ENCODE peak calls at places on chromosomes 4 and X, in seven cellular contexts. One of them, this sample, is unnamed.
A peak's percentile ranks its signal among the peaks of the same experiment; 100 is the strongest.

GRCh38 chrX:79854469-79854868 is 160.1 kb upstream of the TBX22 start:
- DNase-seq in IMR-90: no peak
- DNase-seq in H1: no peak
- DNase-seq in mesenchymal stem cell: no peak
- DNase-seq in H9: no peak
- DNase-seq in mesendoderm: no peak
- DNase-seq in trophoblast cell: no peak
- DNase-seq in this sample: no peak

GRCh38 chr4:152719291-152719690 is 39.5 kb upstream of the TMEM154 start:
- DNase-seq in IMR-90: no peak
- DNase-seq in H1: no peak
- DNase-seq in mesenchymal stem cell: no peak
- DNase-seq in H9: no peak
- DNase-seq in mesendoderm: no peak
- DNase-seq in trophoblast cell: no peak
- DNase-seq in this sample: no peak

GRCh38 chr4:131526686-131527085 is 1622.4 kb upstream of the PCDH10 start:
- DNase-seq in IMR-90: no peak
- DNase-seq in H1: no peak
- DNase-seq in mesenchymal stem cell: no peak
- DNase-seq in H9: no peak
- DNase-seq in mesendoderm: no peak
- DNase-seq in trophoblast cell: no peak
- DNase-seq in this sample: no peak

GRCh38 chrX:56788229-56788628 is 59.2 kb downstream of the NBDY start:
- DNase-seq in IMR-90: peak; percentile 26
- DNase-seq in H1: no peak
- DNase-seq in mesenchymal stem cell: no peak
- DNase-seq in H9: no peak
- DNase-seq in mesendoderm: no peak
- DNase-seq in trophoblast cell: no peak
- DNase-seq in this sample: no peak

GRCh38 chr4:136864580-136865185 is 667.6 kb downstream of the PCDH18 start:
- DNase-seq in IMR-90: peak; percentile 81
- DNase-seq in H1: no peak
- DNase-seq in mesenchymal stem cell: peak; percentile 80
- DNase-seq in H9: no peak
- DNase-seq in mesendoderm: peak; percentile 77
- DNase-seq in trophoblast cell: peak; percentile 31
- DNase-seq in this sample: peak; percentile 67

GRCh38 chr4:721261-722171 is 15.9 kb downstream of the PCGF3 start:
- DNase-seq in IMR-90: no peak
- DNase-seq in H1: no peak
- DNase-seq in mesenchymal stem cell: no peak
- DNase-seq in H9: no peak
- DNase-seq in mesendoderm: no peak
- DNase-seq in trophoblast cell: no peak
- DNase-seq in this sample: no peak

GRCh38 chr4:7811536-7812190 is 128.0 kb downstream of the AFAP1 start:
- DNase-seq in IMR-90: peak; percentile 95
- DNase-seq in H1: no peak
- DNase-seq in mesenchymal stem cell: peak; percentile 87
- DNase-seq in H9: no peak
- DNase-seq in mesendoderm: no peak
- DNase-seq in trophoblast cell: peak; percentile 26
- DNase-seq in this sample: no peak

GRCh38 chr4:53476232-53477037 is 99.0 kb downstream of the FIP1L1 start:
- DNase-seq in IMR-90: peak; percentile 98
- DNase-seq in H1: no peak
- DNase-seq in mesenchymal stem cell: peak; percentile 94
- DNase-seq in H9: no peak
- DNase-seq in mesendoderm: peak; percentile 9
- DNase-seq in trophoblast cell: peak; percentile 57
- DNase-seq in this sample: no peak

GRCh38 chrX:110280954-110281353 is 36.9 kb downstream of the AMMECR1 start:
- DNase-seq in IMR-90: peak; percentile 58
- DNase-seq in H1: no peak
- DNase-seq in mesenchymal stem cell: no peak
- DNase-seq in H9: no peak
- DNase-seq in mesendoderm: no peak
- DNase-seq in trophoblast cell: no peak
- DNase-seq in this sample: no peak

GRCh38 chr4:123043013-123043412 is 120.6 kb upstream of the NUDT6 start:
- DNase-seq in IMR-90: no peak
- DNase-seq in H1: no peak
- DNase-seq in mesenchymal stem cell: peak; percentile 18
- DNase-seq in H9: no peak
- DNase-seq in mesendoderm: peak; percentile 11
- DNase-seq in trophoblast cell: no peak
- DNase-seq in this sample: no peak
- H3K4ac ChIP-seq in IMR-90: no peak overlapping the region
- H3K4ac ChIP-seq in H1: no peak overlapping the region
- H3K4ac ChIP-seq in mesenchymal stem cell: no peak overlapping the region
- H3K4ac ChIP-seq in H9: no peak overlapping the region
- H3K4ac ChIP-seq in mesendoderm: no peak overlapping the region
- H3K4ac ChIP-seq in trophoblast cell: no peak overlapping the region
- H3K4ac ChIP-seq in this sample: no peak overlapping the region

DNA sequence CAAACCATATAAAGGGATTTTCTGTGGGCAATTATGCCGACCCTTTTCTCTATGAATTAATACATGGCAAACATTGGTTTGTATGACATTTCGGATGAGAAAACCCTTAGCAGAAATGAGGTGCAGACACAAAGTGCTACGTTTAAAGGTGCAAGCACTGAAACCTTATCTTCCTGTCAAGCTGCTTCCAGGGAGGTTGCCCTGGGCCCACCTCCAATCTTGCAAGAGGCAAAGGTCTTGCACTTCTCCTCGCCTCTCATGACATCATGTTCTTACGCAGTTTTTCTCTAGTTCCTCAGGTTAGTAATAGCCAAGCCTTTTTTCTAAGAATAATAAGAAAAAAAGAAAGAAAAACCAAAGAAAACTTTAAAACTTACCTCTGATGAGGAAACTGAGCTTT is 220.1 kb downstream of the DHX15 start:
- DNase-seq in IMR-90: no peak
- DNase-seq in H1: no peak
- DNase-seq in mesenchymal stem cell: no peak
- DNase-seq in H9: no peak
- DNase-seq in mesendoderm: no peak
- DNase-seq in trophoblast cell: no peak
- DNase-seq in this sample: no peak
- H3K4ac ChIP-seq in IMR-90: no peak overlapping the region
- H3K4ac ChIP-seq in H1: no peak overlapping the region
- H3K4ac ChIP-seq in mesenchymal stem cell: no peak overlapping the region
- H3K4ac ChIP-seq in H9: no peak overlapping the region
- H3K4ac ChIP-seq in mesendoderm: no peak overlapping the region
- H3K4ac ChIP-seq in trophoblast cell: no peak overlapping the region
- H3K4ac ChIP-seq in this sample: no peak overlapping the region

GRCh38 chrX:128051526-128051925 is 677 bp downstream of the ACTRT1 start:
- DNase-seq in IMR-90: no peak
- DNase-seq in H1: no peak
- DNase-seq in mesenchymal stem cell: no peak
- DNase-seq in H9: no peak
- DNase-seq in mesendoderm: no peak
- DNase-seq in trophoblast cell: no peak
- DNase-seq in this sample: no peak
- H3K4ac ChIP-seq in IMR-90: no peak overlapping the region
- H3K4ac ChIP-seq in H1: no peak overlapping the region
- H3K4ac ChIP-seq in mesenchymal stem cell: no peak overlapping the region
- H3K4ac ChIP-seq in H9: no peak overlapping the region
- H3K4ac ChIP-seq in mesendoderm: no peak overlapping the region
- H3K4ac ChIP-seq in trophoblast cell: no peak overlapping the region
- H3K4ac ChIP-seq in this sample: no peak overlapping the region

DNA sequence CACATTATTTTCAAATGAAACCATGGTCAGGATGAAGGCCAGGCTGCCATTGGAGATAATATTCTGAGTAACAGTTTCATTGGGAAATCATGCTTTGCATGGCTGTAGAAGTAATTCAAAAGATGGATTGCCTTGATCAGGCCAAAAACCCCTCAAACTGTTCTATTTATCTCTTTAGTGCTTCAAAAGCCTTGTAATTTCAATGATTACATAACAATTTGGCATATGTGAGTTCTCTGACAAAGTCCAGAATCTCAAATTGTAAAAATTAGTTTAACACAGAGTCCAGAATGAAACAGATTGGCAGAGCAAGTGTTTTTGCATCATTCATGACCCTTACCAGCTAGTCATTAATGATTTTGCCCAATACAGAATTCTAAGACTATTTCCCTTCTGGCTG is 347.2 kb downstream of the SPRY1 start:
- DNase-seq in IMR-90: no peak
- DNase-seq in H1: no peak
- DNase-seq in mesenchymal stem cell: no peak
- DNase-seq in H9: no peak
- DNase-seq in mesendoderm: no peak
- DNase-seq in trophoblast cell: no peak
- DNase-seq in this sample: no peak
- H3K4ac ChIP-seq in IMR-90: no peak overlapping the region
- H3K4ac ChIP-seq in H1: no peak overlapping the region
- H3K4ac ChIP-seq in mesenchymal stem cell: no peak overlapping the region
- H3K4ac ChIP-seq in H9: no peak overlapping the region
- H3K4ac ChIP-seq in mesendoderm: no peak overlapping the region
- H3K4ac ChIP-seq in trophoblast cell: no peak overlapping the region
- H3K4ac ChIP-seq in this sample: no peak overlapping the region

DNA sequence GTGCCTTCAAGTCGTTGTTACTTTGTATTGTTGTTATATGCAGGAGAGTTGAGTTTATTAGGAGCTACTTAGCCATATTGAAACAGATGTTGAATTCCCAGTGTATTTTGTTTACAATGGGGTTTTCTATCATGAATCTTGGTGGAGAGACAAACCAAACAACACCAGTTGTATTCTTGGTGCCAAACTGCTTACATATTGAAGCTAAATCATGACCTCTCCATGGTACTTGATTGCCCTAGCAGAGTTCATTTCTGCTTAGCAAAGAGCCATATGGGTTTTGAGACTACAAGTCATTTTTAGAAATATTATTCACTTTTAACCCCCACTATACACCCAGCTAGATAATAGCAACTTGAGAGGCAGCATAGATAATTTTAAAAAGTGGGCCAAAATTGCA is 85.4 kb downstream of the ADGRG4 start:
- DNase-seq in IMR-90: no peak
- DNase-seq in H1: no peak
- DNase-seq in mesenchymal stem cell: no peak
- DNase-seq in H9: no peak
- DNase-seq in mesendoderm: no peak
- DNase-seq in trophoblast cell: no peak
- DNase-seq in this sample: no peak
- H3K4ac ChIP-seq in IMR-90: no peak overlapping the region
- H3K4ac ChIP-seq in H1: no peak overlapping the region
- H3K4ac ChIP-seq in mesenchymal stem cell: no peak overlapping the region
- H3K4ac ChIP-seq in H9: no peak overlapping the region
- H3K4ac ChIP-seq in mesendoderm: no peak overlapping the region
- H3K4ac ChIP-seq in trophoblast cell: no peak overlapping the region
- H3K4ac ChIP-seq in this sample: no peak overlapping the region

GRCh38 chrX:120453985-120454384 is 15.1 kb downstream of the LAMP2 start:
- DNase-seq in IMR-90: no peak
- DNase-seq in H1: no peak
- DNase-seq in mesenchymal stem cell: peak; percentile 34
- DNase-seq in H9: no peak
- DNase-seq in mesendoderm: no peak
- DNase-seq in trophoblast cell: no peak
- DNase-seq in this sample: no peak

GRCh38 chrX:120459313-120459712 is 9.8 kb downstream of the LAMP2 start:
- DNase-seq in IMR-90: no peak
- DNase-seq in H1: no peak
- DNase-seq in mesenchymal stem cell: no peak
- DNase-seq in H9: no peak
- DNase-seq in mesendoderm: no peak
- DNase-seq in trophoblast cell: no peak
- DNase-seq in this sample: no peak

GRCh38 chrX:120456973-120457372 is 12.1 kb downstream of the LAMP2 start:
- DNase-seq in IMR-90: peak; percentile 21
- DNase-seq in H1: no peak
- DNase-seq in mesenchymal stem cell: no peak
- DNase-seq in H9: no peak
- DNase-seq in mesendoderm: no peak
- DNase-seq in trophoblast cell: no peak
- DNase-seq in this sample: no peak

GRCh38 chrX:120462370-120462769 is 6.7 kb downstream of the LAMP2 start:
- DNase-seq in IMR-90: no peak
- DNase-seq in H1: no peak
- DNase-seq in mesenchymal stem cell: no peak
- DNase-seq in H9: no peak
- DNase-seq in mesendoderm: no peak
- DNase-seq in trophoblast cell: no peak
- DNase-seq in this sample: no peak

DNA sequence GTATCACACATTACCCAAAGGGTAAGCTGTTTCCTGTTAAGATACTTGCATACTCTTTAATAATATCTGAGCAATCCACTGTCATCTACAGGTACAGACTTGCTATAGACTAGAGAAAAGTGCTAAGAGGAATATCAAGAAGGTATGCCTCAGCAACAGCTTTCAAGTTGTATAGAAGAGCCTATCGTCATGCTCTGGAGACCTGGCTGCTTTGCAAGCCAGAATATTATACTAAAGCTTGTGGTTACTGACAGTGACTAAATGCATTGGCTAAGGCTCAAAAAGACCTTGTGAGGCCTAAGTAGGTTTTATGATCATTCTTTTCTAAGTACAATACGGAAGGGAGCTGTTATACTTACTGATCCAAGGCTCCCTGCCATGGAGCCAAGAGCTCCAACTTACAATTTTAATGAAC is 11.3 kb downstream of the LAMP2 start:
- DNase-seq in IMR-90: peak; percentile 76
- DNase-seq in H1: no peak
- DNase-seq in mesenchymal stem cell: peak; percentile 59
- DNase-seq in H9: no peak
- DNase-seq in mesendoderm: no peak
- DNase-seq in trophoblast cell: no peak
- DNase-seq in this sample: no peak
- H3K4ac ChIP-seq in IMR-90: no peak overlapping the region
- H3K4ac ChIP-seq in H1: no peak overlapping the region
- H3K4ac ChIP-seq in mesenchymal stem cell: no peak overlapping the region
- H3K4ac ChIP-seq in H9: no peak overlapping the region
- H3K4ac ChIP-seq in mesendoderm: no peak overlapping the region
- H3K4ac ChIP-seq in trophoblast cell: no peak overlapping the region
- H3K4ac ChIP-seq in this sample: no peak overlapping the region

GRCh38 chr4:133268205-133268604 is 119.1 kb downstream of the PCDH10 start:
- DNase-seq in IMR-90: no peak
- DNase-seq in H1: no peak
- DNase-seq in mesenchymal stem cell: no peak
- DNase-seq in H9: no peak
- DNase-seq in mesendoderm: peak; percentile 56
- DNase-seq in trophoblast cell: no peak
- DNase-seq in this sample: no peak
- H3K4ac ChIP-seq in IMR-90: no peak overlapping the region
- H3K4ac ChIP-seq in H1: no peak overlapping the region
- H3K4ac ChIP-seq in mesenchymal stem cell: no peak overlapping the region
- H3K4ac ChIP-seq in H9: no peak overlapping the region
- H3K4ac ChIP-seq in mesendoderm: peak overlapping the region; percentile 100
- H3K4ac ChIP-seq in trophoblast cell: no peak overlapping the region
- H3K4ac ChIP-seq in this sample: no peak overlapping the region

GRCh38 chr4:169774466-169775445 is 17.0 kb upstream of the HPF1 start:
- DNase-seq in IMR-90: no peak
- DNase-seq in H1: peak; percentile 53
- DNase-seq in mesenchymal stem cell: no peak
- DNase-seq in H9: peak; percentile 69
- DNase-seq in mesendoderm: no peak
- DNase-seq in trophoblast cell: no peak
- DNase-seq in this sample: no peak
- H3K4ac ChIP-seq in IMR-90: no peak overlapping the region
- H3K4ac ChIP-seq in H1: no peak overlapping the region
- H3K4ac ChIP-seq in mesenchymal stem cell: no peak overlapping the region
- H3K4ac ChIP-seq in H9: no peak overlapping the region
- H3K4ac ChIP-seq in mesendoderm: no peak overlapping the region
- H3K4ac ChIP-seq in trophoblast cell: no peak overlapping the region
- H3K4ac ChIP-seq in this sample: no peak overlapping the region